ENCODE peak calls at places on chromosomes 7 and 10, in seven cellular contexts. N is stomach, Z is breast epithelium, W is SK-N-SH, O is spleen, T is sigmoid colon, R is HCT116. U is an unnamed sample. For H3K4me1, the result is how much of the 10 kb centered on the place peaks cover.

GRCh38 chr7:95843286-95843685 is 70.9 kb downstream of the DYNC1I1 start:
- DNase-seq in N (no peak), Z (no peak), W (peak), O (no peak), T (no peak), R (no peak), U (no peak)

GRCh38 chr10:121187375-121187774 is 336.2 kb downstream of the WDR11 start:
- DNase-seq in N (no peak), Z (no peak), W (no peak), O (no peak), T (no peak), R (no peak), U (no peak)

GRCh38 chr7:80611779-80612178 is 26.7 kb upstream of the CD36 start:
- DNase-seq in N (peak), Z (no peak), W (no peak), O (no peak), T (no peak), R (peak), U (no peak)

GRCh38 chr7:34108150-34108549 is 202.8 kb downstream of the BMPER start:
- DNase-seq in N (no peak), Z (no peak), W (no peak), O (no peak), T (no peak), R (no peak), U (peak)

GRCh38 chr10:84224411-84225028 is 824 bp downstream of the LRIT2 start:
- DNase-seq in N (no peak), Z (no peak), W (no peak), O (no peak), T (no peak), R (no peak), U (no peak)

GRCh38 chr10:103553743-103554487 is 60.4 kb downstream of the NEURL1 start:
- DNase-seq in N (no peak), Z (no peak), W (no peak), O (peak), T (no peak), R (no peak), U (no peak)

GRCh38 chr7:118085000-118085399 is 99.0 kb upstream of the LSM8 start:
- DNase-seq in N (no peak), Z (no peak), W (no peak), O (no peak), T (no peak), R (no peak), U (no peak)

GRCh38 chr7:31896929-31897328 is 173.3 kb downstream of the PDE1C start:
- DNase-seq in N (no peak), Z (no peak), W (no peak), O (no peak), T (no peak), R (no peak), U (no peak)

GRCh38 chr7:6172331-6173295 is 99.8 kb downstream of the CYTH3 start:
- DNase-seq in N (no peak), Z (no peak), W (peak), O (no peak), T (no peak), R (no peak), U (no peak)

GRCh38 chr10:60423920-60424319 is 34.2 kb upstream of the ANK3 start:
- DNase-seq in N (no peak), Z (no peak), W (no peak), O (no peak), T (no peak), R (no peak), U (no peak)

GRCh38 chr10:43230909-43231522 is 35.8 kb downstream of the RASGEF1A start:
- DNase-seq in N (no peak), Z (no peak), W (no peak), O (peak), T (peak), R (no peak), U (no peak)

GRCh38 chr7:121329460-121330052 is 756 bp downstream of the WNT16 start:
- DNase-seq in N (peak), Z (no peak), W (peak), O (peak), T (no peak), R (no peak), U (no peak)
- H3K4me3 ChIP-seq in N (peak), Z (peak), W (peak), O (peak), T (peak), R (peak), U (peak)

DNA sequence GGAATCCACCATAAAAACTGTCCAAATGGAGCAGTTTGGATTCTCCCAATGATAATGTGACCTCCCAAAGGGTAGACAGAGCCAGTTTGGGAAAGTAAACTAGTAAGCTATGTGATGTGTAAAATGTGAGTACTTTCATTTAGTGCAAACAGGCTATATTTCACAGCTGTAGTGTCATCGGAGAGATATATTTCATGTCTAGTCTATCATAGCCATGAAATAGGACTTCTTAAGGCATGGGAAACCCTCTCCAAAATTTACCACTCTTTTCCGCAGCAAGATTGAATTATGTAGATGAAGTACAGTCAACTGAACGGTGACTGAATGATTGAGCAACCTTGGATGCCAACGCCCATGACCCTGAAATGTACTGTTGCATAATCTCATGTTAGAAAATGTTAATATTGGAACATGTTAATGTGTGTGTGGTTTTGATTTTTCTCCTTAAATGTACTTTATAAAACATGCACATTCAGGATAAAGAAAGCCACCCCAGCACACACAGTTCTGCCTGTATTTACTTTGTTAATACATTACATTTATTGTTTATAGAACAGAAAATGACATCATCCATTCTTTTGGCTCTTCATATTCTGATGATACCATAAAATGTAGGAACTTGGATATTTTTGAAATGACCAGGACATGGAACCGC is 140.5 kb downstream of the NRP1 start:
- DNase-seq in N (no peak), Z (no peak), W (no peak), O (no peak), T (no peak), R (no peak), U (no peak)
- H3K4me1 ChIP-seq in N (under half), Z (under half), W (under half), O (under half), T (under half), R (under half), U (under half)

GRCh38 chr7:50182734-50183133 is 89.7 kb upstream of the ZPBP start:
- DNase-seq in N (no peak), Z (no peak), W (no peak), O (no peak), T (no peak), R (no peak), U (no peak)
- TF ChIP-seq POLR2AphosphoS5 in N (no peak), Z (no peak), W (no peak), O (no peak), T (no peak), R (no peak), U (no peak)

GRCh38 chr10:124378817-124379510 is 39.8 kb downstream of the OAT start:
- DNase-seq in N (no peak), Z (peak), W (peak), O (no peak), T (peak), R (peak), U (no peak)
- H3K4me3 ChIP-seq in N (no peak), Z (no peak), W (no peak), O (no peak), T (no peak), R (peak), U (no peak)

GRCh38 chr7:50660830-50661175 is 95.6 kb upstream of the DDC start:
- DNase-seq in N (no peak), Z (no peak), W (no peak), O (no peak), T (no peak), R (no peak), U (no peak)

GRCh38 chr7:50658696-50659095 is 93.5 kb upstream of the DDC start:
- DNase-seq in N (no peak), Z (no peak), W (no peak), O (no peak), T (no peak), R (no peak), U (no peak)

GRCh38 chr7:50657912-50658311 is 92.7 kb upstream of the DDC start:
- DNase-seq in N (no peak), Z (no peak), W (no peak), O (no peak), T (no peak), R (no peak), U (no peak)

GRCh38 chr7:50660040-50660829 is 95.0 kb upstream of the DDC start:
- DNase-seq in N (no peak), Z (no peak), W (no peak), O (peak), T (no peak), R (no peak), U (no peak)

GRCh38 chr7:50659329-50659965 is 94.2 kb upstream of the DDC start:
- DNase-seq in N (no peak), Z (no peak), W (no peak), O (no peak), T (no peak), R (no peak), U (no peak)
- H3K4me1 ChIP-seq in N (under half), Z (under half), W (under half), O (half or more), T (half or more), R (under half), U (half or more)

GRCh38 chr10:54585572-54585971 is 215.5 kb downstream of the PCDH15 start:
- DNase-seq in N (no peak), Z (no peak), W (peak), O (no peak), T (no peak), R (no peak), U (no peak)
- TF ChIP-seq POLR2AphosphoS5 in N (no peak), Z (no peak), W (no peak), O (no peak), T (no peak), R (no peak), U (no peak)

DNA sequence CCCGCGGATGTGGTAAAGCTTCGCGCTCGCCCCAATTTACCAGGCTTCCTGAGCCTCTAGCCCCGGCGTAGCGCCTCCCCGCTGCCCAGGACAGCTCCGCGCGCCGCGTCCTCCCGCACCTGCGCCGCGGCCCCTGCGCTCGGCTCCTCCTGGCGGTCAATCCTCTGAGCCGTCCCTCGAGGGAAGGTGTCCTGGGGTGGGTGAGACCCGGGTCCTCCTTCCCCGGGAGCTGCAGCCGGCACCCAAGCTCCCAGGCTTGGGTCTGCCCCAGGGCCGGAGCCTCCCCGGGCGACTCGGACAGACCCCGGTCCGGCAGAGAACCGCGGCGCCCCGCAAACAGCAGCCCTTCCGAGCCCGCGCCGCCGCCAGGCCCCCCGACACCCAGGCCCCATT is 512 bp downstream of the OSBPL3 start:
- DNase-seq in N (peak), Z (no peak), W (peak), O (peak), T (peak), R (no peak), U (no peak)
- H3K4me3 ChIP-seq in N (peak), Z (peak), W (peak), O (peak), T (peak), R (peak), U (peak)

GRCh38 chr10:15158972-15159371 is 9.5 kb downstream of the NMT2 start:
- DNase-seq in N (no peak), Z (no peak), W (no peak), O (no peak), T (no peak), R (no peak), U (no peak)

GRCh38 chr10:15166325-15166724 is 2.2 kb downstream of the NMT2 start:
- DNase-seq in N (no peak), Z (no peak), W (no peak), O (no peak), T (no peak), R (no peak), U (no peak)

GRCh38 chr10:15158448-15158847 is 10.0 kb downstream of the NMT2 start:
- DNase-seq in N (no peak), Z (no peak), W (no peak), O (no peak), T (no peak), R (no peak), U (no peak)

GRCh38 chr10:15167411-15168295 is 840 bp downstream of the NMT2 start:
- DNase-seq in N (peak), Z (peak), W (peak), O (no peak), T (peak), R (peak), U (peak)

DNA sequence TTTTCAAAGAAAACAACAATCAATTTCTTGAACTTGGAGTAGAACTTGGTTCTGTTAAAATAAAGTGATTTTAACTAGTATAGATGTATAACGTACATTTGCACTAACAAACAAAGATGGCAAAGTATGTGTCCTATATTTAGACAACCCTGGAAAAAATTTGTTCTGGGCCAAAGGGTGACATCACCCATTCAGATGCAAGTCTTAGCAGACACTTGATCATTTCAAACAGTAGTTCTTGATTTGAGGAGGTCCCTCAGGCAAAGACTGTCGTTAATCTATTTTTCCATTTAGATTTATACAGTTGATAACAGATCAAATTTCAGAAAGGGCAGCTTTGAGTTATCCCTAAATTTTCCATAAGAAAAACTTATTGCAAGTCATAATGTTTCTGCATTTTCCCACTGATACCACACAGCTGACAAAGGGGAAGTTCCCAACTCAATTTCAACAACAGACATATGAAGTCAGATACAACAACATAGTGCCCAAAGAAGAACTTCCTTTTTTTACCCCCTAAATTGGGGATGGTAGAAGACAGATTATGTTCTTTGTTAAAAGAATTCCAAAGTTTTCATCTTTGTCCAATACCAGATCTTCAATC is 5.1 kb downstream of the NMT2 start:
- DNase-seq in N (no peak), Z (no peak), W (no peak), O (no peak), T (no peak), R (no peak), U (no peak)
- H3K4me1 ChIP-seq in N (under half), Z (under half), W (under half), O (under half), T (under half), R (under half), U (under half)

U was measured in esophagus muscularis mucosa.